ENCODE peak calls at places on chromosomes 5 and 9, in nine cellular contexts. O is breast epithelium, F is K562, K is right lobe of liver, A is HepG2, E is PC-9, H is heart left ventricle, N is left lung, U is neural progenitor cell. Y is an unnamed sample.

GRCh38 chr9:82531795-82532194 is 531.1 kb downstream of the RASEF start:
- DNase-seq in U (no peak), H (no peak), K (no peak), F (no peak), E (no peak), O (no peak), N (no peak), A (peak; percentile 35), Y (no peak)

GRCh38 chr9:136975624-136976023 is 1.7 kb upstream of the PTGDS start:
- DNase-seq in H (peak; percentile 81), U (peak; percentile 37), F (peak; percentile 62), N (no peak), E (no peak), A (peak; percentile 42), O (no peak), K (no peak), Y (peak; percentile 82)

GRCh38 chr9:127642047-127642740 is 30.1 kb downstream of the STXBP1 start:
- DNase-seq in E (no peak), K (no peak), O (no peak), N (no peak), H (no peak), A (no peak), U (no peak), F (no peak), Y (no peak)

GRCh38 chr5:28703651-28704260 is 1665.4 kb upstream of the CDH9 start:
- DNase-seq in O (no peak), U (no peak), E (no peak), K (no peak), N (no peak), A (no peak), H (no peak), F (no peak), Y (no peak)

GRCh38 chr9:34253460-34253837 is 74.6 kb downstream of the UBAP1 start:
- DNase-seq in N (no peak), H (peak; percentile 84), U (no peak), E (no peak), O (no peak), K (no peak), A (no peak), F (no peak), Y (no peak)

GRCh38 chr9:22084336-22085035 is 75.4 kb upstream of the CDKN2B start:
- DNase-seq in E (peak; percentile 96), F (no peak), H (no peak), N (no peak), O (no peak), K (no peak), U (no peak), A (peak; percentile 7), Y (no peak)

GRCh38 chr9:96169488-96169887 is 132.5 kb downstream of the HSD17B3 start:
- DNase-seq in U (peak; percentile 94), H (no peak), F (no peak), O (no peak), E (no peak), A (peak; percentile 24), K (peak; percentile 31), N (no peak), Y (no peak)

GRCh38 chr5:6026766-6027165 is 351.6 kb downstream of the MED10 start:
- DNase-seq in K (no peak), N (no peak), A (no peak), E (no peak), O (no peak), F (no peak), H (no peak), U (no peak), Y (peak; percentile 44)

GRCh38 chr5:90161399-90161798 is 248.2 kb downstream of the CETN3 start:
- DNase-seq in H (peak; percentile 50), E (no peak), F (peak; percentile 59), U (peak; percentile 57), A (peak; percentile 18), O (no peak), K (peak; percentile 35), N (peak; percentile 48), Y (no peak)

GRCh38 chr5:170468633-170469032 is 35.2 kb upstream of the KCNIP1 start:
- DNase-seq in H (no peak), O (no peak), F (no peak), N (no peak), A (no peak), K (no peak), U (no peak), E (no peak), Y (no peak)

GRCh38 chr9:114347675-114348074 is 18.0 kb downstream of the ORM2 start:
- DNase-seq in N (no peak), F (no peak), O (no peak), K (no peak), E (no peak), A (no peak), U (no peak), H (no peak), Y (peak; percentile 88)

DNA sequence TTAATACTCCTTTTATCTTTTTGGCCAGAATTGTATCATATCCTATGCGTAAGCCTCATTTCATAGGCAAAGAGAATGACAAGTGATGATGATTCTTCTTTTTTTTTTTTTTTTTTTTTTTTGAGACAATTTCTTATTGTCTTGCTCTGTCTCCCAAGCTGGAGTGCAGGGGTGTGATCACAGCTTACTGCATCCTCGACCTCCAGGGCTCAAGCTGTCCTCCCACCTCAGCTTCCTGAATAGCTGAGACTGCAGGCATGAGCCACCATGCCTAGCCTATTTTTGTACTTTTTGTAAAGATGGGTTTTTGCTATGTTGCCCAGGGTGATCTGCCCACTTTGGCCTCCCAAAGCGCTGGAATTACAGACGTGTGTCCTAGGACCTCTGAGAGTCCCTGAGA is 41.9 kb upstream of the C5orf24 start:
- DNase-seq in U (no peak), N (no peak), A (no peak), O (no peak), E (no peak), F (no peak), K (no peak), H (no peak), Y (no peak)
- TF ChIP-seq CTCF in U (no peak), N (no peak), A (no peak), O (no peak), E (no peak), F (no peak), K (no peak), H (no peak), Y (no peak)

GRCh38 chr5:40906351-40906751 is 2.9 kb upstream of the C7 start:
- DNase-seq in F (no peak), E (no peak), U (no peak), N (no peak), O (no peak), A (peak; percentile 9), K (no peak), H (no peak), Y (no peak)

GRCh38 chr5:40904994-40905306 is 4.3 kb upstream of the C7 start:
- DNase-seq in E (no peak), O (no peak), U (no peak), F (no peak), H (no peak), K (no peak), A (no peak), N (no peak), Y (no peak)

GRCh38 chr5:40909233-40909632 is at the start of gene C7:
- DNase-seq in U (no peak), H (no peak), K (no peak), N (no peak), A (peak; percentile 3), F (peak; percentile 24), E (no peak), O (no peak), Y (no peak)

GRCh38 chr5:40909723-40910122 is 426 bp downstream of the C7 start:
- DNase-seq in U (no peak), E (no peak), K (no peak), H (no peak), O (no peak), N (no peak), A (peak; percentile 64), F (no peak), Y (no peak)

DNA sequence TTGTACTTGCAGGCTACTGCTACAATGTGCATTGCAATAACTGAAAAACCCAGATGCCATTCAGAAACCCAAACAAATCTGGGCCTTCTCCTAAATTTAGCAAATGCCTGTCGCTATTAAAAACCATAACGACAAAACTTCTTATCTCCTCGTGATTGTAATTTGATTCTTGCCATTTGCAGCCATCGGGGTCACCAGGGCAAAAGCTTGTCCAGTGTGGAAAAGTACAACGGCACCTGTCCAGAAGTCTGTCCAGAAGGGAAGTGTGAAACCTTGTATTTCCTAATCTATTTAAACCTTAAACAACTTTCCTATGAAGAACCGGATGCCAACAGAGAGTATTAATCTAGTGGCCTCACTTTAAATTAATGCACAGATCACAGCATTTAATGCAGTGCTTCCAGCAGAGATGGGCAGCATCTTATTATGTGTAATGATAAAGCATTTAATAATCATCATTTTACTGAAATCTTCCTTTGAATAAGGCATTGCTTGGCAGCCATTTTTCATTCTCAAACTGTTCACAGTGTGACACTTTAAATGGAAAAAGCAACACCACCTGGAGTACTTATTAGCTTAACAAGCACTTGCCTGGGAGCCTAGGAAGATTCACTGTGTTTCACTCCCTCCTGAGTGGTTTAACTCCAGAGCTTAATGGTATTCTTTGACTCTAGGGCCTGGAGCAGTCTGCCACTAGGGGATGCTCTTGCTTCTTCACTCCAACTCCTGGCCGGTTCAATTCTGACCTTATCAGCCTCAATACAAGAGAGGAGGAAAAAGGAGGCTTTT is 4.9 kb upstream of the C7 start:
- DNase-seq in N (peak; percentile 50), O (no peak), H (peak; percentile 63), E (peak; percentile 60), F (peak; percentile 87), A (peak; percentile 71), U (peak; percentile 87), K (peak; percentile 32), Y (no peak)
- H3K27ac ChIP-seq in N (no peak overlapping the region), O (no peak overlapping the region), H (peak overlapping the region; percentile 66), E (no peak overlapping the region), F (no peak overlapping the region), A (peak overlapping the region; percentile 25), U (no peak overlapping the region), K (peak overlapping the region; percentile 18), Y (peak overlapping the region; percentile 27)

GRCh38 chr5:139804800-139805397 is 9.3 kb downstream of the PSD2 start:
- DNase-seq in E (no peak), F (no peak), U (no peak), O (no peak), N (no peak), A (no peak), H (no peak), K (no peak), Y (no peak)
- H3K4me3 ChIP-seq in E (no peak overlapping the region), F (no peak overlapping the region), U (no peak overlapping the region), O (no peak overlapping the region), N (no peak overlapping the region), A (no peak overlapping the region), H (no peak overlapping the region), K (no peak overlapping the region), Y (no peak overlapping the region)

GRCh38 chr5:140157032-140157781 is 17.8 kb upstream of the CYSTM1 start:
- DNase-seq in N (peak; percentile 89), A (peak; percentile 91), F (peak; percentile 90), E (peak; percentile 58), K (peak; percentile 86), O (peak; percentile 81), H (peak; percentile 90), U (peak; percentile 93), Y (peak; percentile 87)
- TF ChIP-seq CTCF in N (peak; percentile 79), A (peak; percentile 95), F (peak; percentile 88), E (peak; percentile 95), K (peak; percentile 92), O (peak; percentile 88), H (peak; percentile 93), U (peak; percentile 89), Y (peak; percentile 94)

DNA sequence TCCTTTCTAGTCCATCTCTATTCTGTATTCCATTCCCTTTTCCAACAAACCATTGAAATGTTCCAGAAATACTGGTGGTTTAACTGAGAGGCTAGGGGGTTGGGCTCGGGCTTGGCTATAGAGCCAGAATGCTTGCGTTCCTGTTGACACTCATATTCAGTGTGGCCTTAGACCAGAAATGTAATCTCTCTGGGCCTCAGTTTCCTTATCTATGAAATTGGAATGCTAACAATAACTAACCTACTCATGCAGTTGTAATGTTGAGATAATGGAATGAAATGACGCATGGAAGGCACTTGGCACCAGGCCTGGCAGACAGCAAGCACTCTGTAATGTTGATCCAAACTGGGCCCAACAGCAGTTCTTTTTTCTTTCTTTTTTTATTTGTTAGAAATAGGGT is 26.8 kb downstream of the JADE2 start:
- DNase-seq in H (peak; percentile 89), A (no peak), E (no peak), U (no peak), O (no peak), K (peak; percentile 65), F (no peak), N (no peak), Y (no peak)
- H3K27ac ChIP-seq in H (peak overlapping the region; percentile 86), A (no peak overlapping the region), E (no peak overlapping the region), U (no peak overlapping the region), O (no peak overlapping the region), K (no peak overlapping the region), F (no peak overlapping the region), N (peak overlapping the region; percentile 37), Y (no peak overlapping the region)